ENCODE peak calls at places on chromosomes 6 and 20, in nine cellular contexts. One of them, this sample, is unnamed.

GRCh38 chr20:19628570-19629134 is 129.4 kb upstream of the RIN2 start:
- DNase-seq in AG09319: peak; percentile 24
- DNase-seq in Peyer's patch: no peak
- DNase-seq in iPS-NIHi11: peak; percentile 76
- DNase-seq in pancreas: no peak
- DNase-seq in activated T-helper 1 cell treated with anti-CD3 and anti-CD28 coated beads, Interleukin-12 subunit alpha, Interleukin-12 subunit beta, Interleukin-2, Interleukin-4 antibody, amounts not matched to agents 30 ng/mL and 10 ng/mL and 1 ng/mL, durations not matched to agents 14 hours and 24 hours and 36 hours: peak; percentile 11
- DNase-seq in effector memory CD8-positive, alpha-beta T cell: peak; percentile 15
- DNase-seq in HTR-8/SVneo: peak; percentile 24
- DNase-seq in posterior cingulate gyrus: no peak
- DNase-seq in this sample: no peak

GRCh38 chr6:135451617-135452190 is 45.8 kb downstream of the AHI1 start:
- DNase-seq in AG09319: no peak
- DNase-seq in Peyer's patch: no peak
- DNase-seq in iPS-NIHi11: peak; percentile 15
- DNase-seq in pancreas: no peak
- DNase-seq in activated T-helper 1 cell treated with anti-CD3 and anti-CD28 coated beads, Interleukin-12 subunit alpha, Interleukin-12 subunit beta, Interleukin-2, Interleukin-4 antibody, amounts not matched to agents 30 ng/mL and 10 ng/mL and 1 ng/mL, durations not matched to agents 14 hours and 24 hours and 36 hours: no peak
- DNase-seq in effector memory CD8-positive, alpha-beta T cell: no peak
- DNase-seq in HTR-8/SVneo: peak; percentile 11
- DNase-seq in posterior cingulate gyrus: no peak
- DNase-seq in this sample: no peak

GRCh38 chr6:36840471-36841461 is 1.5 kb upstream of the CPNE5 start:
- DNase-seq in AG09319: no peak
- DNase-seq in Peyer's patch: no peak
- DNase-seq in iPS-NIHi11: peak; percentile 34
- DNase-seq in pancreas: peak; percentile 72
- DNase-seq in activated T-helper 1 cell treated with anti-CD3 and anti-CD28 coated beads, Interleukin-12 subunit alpha, Interleukin-12 subunit beta, Interleukin-2, Interleukin-4 antibody, amounts not matched to agents 30 ng/mL and 10 ng/mL and 1 ng/mL, durations not matched to agents 14 hours and 24 hours and 36 hours: no peak
- DNase-seq in effector memory CD8-positive, alpha-beta T cell: peak; percentile 32
- DNase-seq in HTR-8/SVneo: no peak
- DNase-seq in posterior cingulate gyrus: no peak
- DNase-seq in this sample: no peak

GRCh38 chr20:2065111-2065510 is 36.5 kb upstream of the STK35 start:
- DNase-seq in AG09319: no peak
- DNase-seq in Peyer's patch: no peak
- DNase-seq in iPS-NIHi11: no peak
- DNase-seq in pancreas: no peak
- DNase-seq in activated T-helper 1 cell treated with anti-CD3 and anti-CD28 coated beads, Interleukin-12 subunit alpha, Interleukin-12 subunit beta, Interleukin-2, Interleukin-4 antibody, amounts not matched to agents 30 ng/mL and 10 ng/mL and 1 ng/mL, durations not matched to agents 14 hours and 24 hours and 36 hours: no peak
- DNase-seq in effector memory CD8-positive, alpha-beta T cell: no peak
- DNase-seq in HTR-8/SVneo: no peak
- DNase-seq in posterior cingulate gyrus: no peak
- DNase-seq in this sample: no peak

GRCh38 chr20:46377532-46377931 is 28.9 kb downstream of the ELMO2 start:
- DNase-seq in AG09319: no peak
- DNase-seq in Peyer's patch: no peak
- DNase-seq in iPS-NIHi11: no peak
- DNase-seq in pancreas: no peak
- DNase-seq in activated T-helper 1 cell treated with anti-CD3 and anti-CD28 coated beads, Interleukin-12 subunit alpha, Interleukin-12 subunit beta, Interleukin-2, Interleukin-4 antibody, amounts not matched to agents 30 ng/mL and 10 ng/mL and 1 ng/mL, durations not matched to agents 14 hours and 24 hours and 36 hours: no peak
- DNase-seq in effector memory CD8-positive, alpha-beta T cell: no peak
- DNase-seq in HTR-8/SVneo: no peak
- DNase-seq in posterior cingulate gyrus: no peak
- DNase-seq in this sample: no peak

GRCh38 chr20:3101251-3101650 is 16.7 kb upstream of the AVP start:
- DNase-seq in AG09319: no peak
- DNase-seq in Peyer's patch: no peak
- DNase-seq in iPS-NIHi11: no peak
- DNase-seq in pancreas: no peak
- DNase-seq in activated T-helper 1 cell treated with anti-CD3 and anti-CD28 coated beads, Interleukin-12 subunit alpha, Interleukin-12 subunit beta, Interleukin-2, Interleukin-4 antibody, amounts not matched to agents 30 ng/mL and 10 ng/mL and 1 ng/mL, durations not matched to agents 14 hours and 24 hours and 36 hours: no peak
- DNase-seq in effector memory CD8-positive, alpha-beta T cell: no peak
- DNase-seq in HTR-8/SVneo: no peak
- DNase-seq in posterior cingulate gyrus: no peak
- DNase-seq in this sample: no peak

GRCh38 chr20:18263723-18264122 is 24.6 kb upstream of the ZNF133 start:
- DNase-seq in AG09319: no peak
- DNase-seq in Peyer's patch: no peak
- DNase-seq in iPS-NIHi11: peak; percentile 23
- DNase-seq in pancreas: no peak
- DNase-seq in activated T-helper 1 cell treated with anti-CD3 and anti-CD28 coated beads, Interleukin-12 subunit alpha, Interleukin-12 subunit beta, Interleukin-2, Interleukin-4 antibody, amounts not matched to agents 30 ng/mL and 10 ng/mL and 1 ng/mL, durations not matched to agents 14 hours and 24 hours and 36 hours: no peak
- DNase-seq in effector memory CD8-positive, alpha-beta T cell: no peak
- DNase-seq in HTR-8/SVneo: no peak
- DNase-seq in posterior cingulate gyrus: no peak
- DNase-seq in this sample: no peak

GRCh38 chr6:131660195-131660594 is 23.1 kb downstream of the ENPP3 start:
- DNase-seq in AG09319: no peak
- DNase-seq in Peyer's patch: no peak
- DNase-seq in iPS-NIHi11: no peak
- DNase-seq in pancreas: no peak
- DNase-seq in activated T-helper 1 cell treated with anti-CD3 and anti-CD28 coated beads, Interleukin-12 subunit alpha, Interleukin-12 subunit beta, Interleukin-2, Interleukin-4 antibody, amounts not matched to agents 30 ng/mL and 10 ng/mL and 1 ng/mL, durations not matched to agents 14 hours and 24 hours and 36 hours: no peak
- DNase-seq in effector memory CD8-positive, alpha-beta T cell: no peak
- DNase-seq in HTR-8/SVneo: no peak
- DNase-seq in posterior cingulate gyrus: no peak
- DNase-seq in this sample: no peak

GRCh38 chr20:25389858-25390537 is 637 bp downstream of the ABHD12 start:
- DNase-seq in AG09319: no peak
- DNase-seq in Peyer's patch: peak; percentile 64
- DNase-seq in iPS-NIHi11: peak; percentile 75
- DNase-seq in pancreas: peak; percentile 86
- DNase-seq in activated T-helper 1 cell treated with anti-CD3 and anti-CD28 coated beads, Interleukin-12 subunit alpha, Interleukin-12 subunit beta, Interleukin-2, Interleukin-4 antibody, amounts not matched to agents 30 ng/mL and 10 ng/mL and 1 ng/mL, durations not matched to agents 14 hours and 24 hours and 36 hours: no peak
- DNase-seq in effector memory CD8-positive, alpha-beta T cell: no peak
- DNase-seq in HTR-8/SVneo: no peak
- DNase-seq in posterior cingulate gyrus: peak; percentile 19
- DNase-seq in this sample: no peak

GRCh38 chr6:138400326-138400725 is 3.7 kb upstream of the HEBP2 start:
- DNase-seq in AG09319: no peak
- DNase-seq in Peyer's patch: no peak
- DNase-seq in iPS-NIHi11: no peak
- DNase-seq in pancreas: no peak
- DNase-seq in activated T-helper 1 cell treated with anti-CD3 and anti-CD28 coated beads, Interleukin-12 subunit alpha, Interleukin-12 subunit beta, Interleukin-2, Interleukin-4 antibody, amounts not matched to agents 30 ng/mL and 10 ng/mL and 1 ng/mL, durations not matched to agents 14 hours and 24 hours and 36 hours: no peak
- DNase-seq in effector memory CD8-positive, alpha-beta T cell: no peak
- DNase-seq in HTR-8/SVneo: no peak
- DNase-seq in posterior cingulate gyrus: no peak
- DNase-seq in this sample: no peak

GRCh38 chr6:35562060-35562459 is 49.4 kb upstream of the TULP1 start:
- DNase-seq in AG09319: no peak
- DNase-seq in Peyer's patch: no peak
- DNase-seq in iPS-NIHi11: no peak
- DNase-seq in pancreas: no peak
- DNase-seq in activated T-helper 1 cell treated with anti-CD3 and anti-CD28 coated beads, Interleukin-12 subunit alpha, Interleukin-12 subunit beta, Interleukin-2, Interleukin-4 antibody, amounts not matched to agents 30 ng/mL and 10 ng/mL and 1 ng/mL, durations not matched to agents 14 hours and 24 hours and 36 hours: no peak
- DNase-seq in effector memory CD8-positive, alpha-beta T cell: no peak
- DNase-seq in HTR-8/SVneo: no peak
- DNase-seq in posterior cingulate gyrus: no peak
- DNase-seq in this sample: no peak

GRCh38 chr6:137536104-137536773 is 42.0 kb upstream of the OLIG3 start:
- DNase-seq in AG09319: no peak
- DNase-seq in Peyer's patch: no peak
- DNase-seq in iPS-NIHi11: no peak
- DNase-seq in pancreas: no peak
- DNase-seq in activated T-helper 1 cell treated with anti-CD3 and anti-CD28 coated beads, Interleukin-12 subunit alpha, Interleukin-12 subunit beta, Interleukin-2, Interleukin-4 antibody, amounts not matched to agents 30 ng/mL and 10 ng/mL and 1 ng/mL, durations not matched to agents 14 hours and 24 hours and 36 hours: peak; percentile 9
- DNase-seq in effector memory CD8-positive, alpha-beta T cell: no peak
- DNase-seq in HTR-8/SVneo: no peak
- DNase-seq in posterior cingulate gyrus: no peak
- DNase-seq in this sample: no peak

GRCh38 chr6:16332175-16332542 is 93.8 kb downstream of the GMPR start:
- DNase-seq in AG09319: no peak
- DNase-seq in Peyer's patch: peak; percentile 71
- DNase-seq in iPS-NIHi11: peak; percentile 81
- DNase-seq in pancreas: peak; percentile 71
- DNase-seq in activated T-helper 1 cell treated with anti-CD3 and anti-CD28 coated beads, Interleukin-12 subunit alpha, Interleukin-12 subunit beta, Interleukin-2, Interleukin-4 antibody, amounts not matched to agents 30 ng/mL and 10 ng/mL and 1 ng/mL, durations not matched to agents 14 hours and 24 hours and 36 hours: peak; percentile 74
- DNase-seq in effector memory CD8-positive, alpha-beta T cell: peak; percentile 79
- DNase-seq in HTR-8/SVneo: peak; percentile 71
- DNase-seq in posterior cingulate gyrus: peak; percentile 65
- DNase-seq in this sample: no peak

GRCh38 chr6:293185-294174 is 1.2 kb downstream of the DUSP22 start:
- DNase-seq in AG09319: no peak
- DNase-seq in Peyer's patch: no peak
- DNase-seq in iPS-NIHi11: no peak
- DNase-seq in pancreas: no peak
- DNase-seq in activated T-helper 1 cell treated with anti-CD3 and anti-CD28 coated beads, Interleukin-12 subunit alpha, Interleukin-12 subunit beta, Interleukin-2, Interleukin-4 antibody, amounts not matched to agents 30 ng/mL and 10 ng/mL and 1 ng/mL, durations not matched to agents 14 hours and 24 hours and 36 hours: peak; percentile 25
- DNase-seq in effector memory CD8-positive, alpha-beta T cell: peak; percentile 21
- DNase-seq in HTR-8/SVneo: no peak
- DNase-seq in posterior cingulate gyrus: no peak
- DNase-seq in this sample: no peak

GRCh38 chr6:168838000-168838399 is 397.0 kb downstream of the SMOC2 start:
- DNase-seq in AG09319: no peak
- DNase-seq in Peyer's patch: no peak
- DNase-seq in iPS-NIHi11: no peak
- DNase-seq in pancreas: no peak
- DNase-seq in activated T-helper 1 cell treated with anti-CD3 and anti-CD28 coated beads, Interleukin-12 subunit alpha, Interleukin-12 subunit beta, Interleukin-2, Interleukin-4 antibody, amounts not matched to agents 30 ng/mL and 10 ng/mL and 1 ng/mL, durations not matched to agents 14 hours and 24 hours and 36 hours: no peak
- DNase-seq in effector memory CD8-positive, alpha-beta T cell: no peak
- DNase-seq in HTR-8/SVneo: no peak
- DNase-seq in posterior cingulate gyrus: no peak
- DNase-seq in this sample: no peak

GRCh38 chr6:131890091-131890490 is 61.1 kb downstream of the CCN2 start:
- DNase-seq in AG09319: no peak
- DNase-seq in Peyer's patch: no peak
- DNase-seq in iPS-NIHi11: no peak
- DNase-seq in pancreas: no peak
- DNase-seq in activated T-helper 1 cell treated with anti-CD3 and anti-CD28 coated beads, Interleukin-12 subunit alpha, Interleukin-12 subunit beta, Interleukin-2, Interleukin-4 antibody, amounts not matched to agents 30 ng/mL and 10 ng/mL and 1 ng/mL, durations not matched to agents 14 hours and 24 hours and 36 hours: no peak
- DNase-seq in effector memory CD8-positive, alpha-beta T cell: no peak
- DNase-seq in HTR-8/SVneo: no peak
- DNase-seq in posterior cingulate gyrus: no peak
- DNase-seq in this sample: no peak

GRCh38 chr6:135181333-135182119 is 418 bp downstream of the MYB start:
- DNase-seq in AG09319: no peak
- DNase-seq in Peyer's patch: peak; percentile 54
- DNase-seq in iPS-NIHi11: peak; percentile 50
- DNase-seq in pancreas: peak; percentile 42
- DNase-seq in activated T-helper 1 cell treated with anti-CD3 and anti-CD28 coated beads, Interleukin-12 subunit alpha, Interleukin-12 subunit beta, Interleukin-2, Interleukin-4 antibody, amounts not matched to agents 30 ng/mL and 10 ng/mL and 1 ng/mL, durations not matched to agents 14 hours and 24 hours and 36 hours: no peak
- DNase-seq in effector memory CD8-positive, alpha-beta T cell: peak; percentile 1
- DNase-seq in HTR-8/SVneo: peak; percentile 23
- DNase-seq in posterior cingulate gyrus: no peak
- DNase-seq in this sample: no peak

GRCh38 chr20:13180986-13181889 is 39.8 kb upstream of the ISM1 start:
- DNase-seq in AG09319: no peak
- DNase-seq in Peyer's patch: no peak
- DNase-seq in iPS-NIHi11: no peak
- DNase-seq in pancreas: no peak
- DNase-seq in activated T-helper 1 cell treated with anti-CD3 and anti-CD28 coated beads, Interleukin-12 subunit alpha, Interleukin-12 subunit beta, Interleukin-2, Interleukin-4 antibody, amounts not matched to agents 30 ng/mL and 10 ng/mL and 1 ng/mL, durations not matched to agents 14 hours and 24 hours and 36 hours: no peak
- DNase-seq in effector memory CD8-positive, alpha-beta T cell: no peak
- DNase-seq in HTR-8/SVneo: no peak
- DNase-seq in posterior cingulate gyrus: no peak
- DNase-seq in this sample: no peak

GRCh38 chr6:157443066-157443800 is 62.2 kb downstream of the ZDHHC14 start:
- DNase-seq in AG09319: peak; percentile 20
- DNase-seq in Peyer's patch: no peak
- DNase-seq in iPS-NIHi11: no peak
- DNase-seq in pancreas: no peak
- DNase-seq in activated T-helper 1 cell treated with anti-CD3 and anti-CD28 coated beads, Interleukin-12 subunit alpha, Interleukin-12 subunit beta, Interleukin-2, Interleukin-4 antibody, amounts not matched to agents 30 ng/mL and 10 ng/mL and 1 ng/mL, durations not matched to agents 14 hours and 24 hours and 36 hours: no peak
- DNase-seq in effector memory CD8-positive, alpha-beta T cell: no peak
- DNase-seq in HTR-8/SVneo: no peak
- DNase-seq in posterior cingulate gyrus: no peak
- DNase-seq in this sample: no peak

GRCh38 chr20:1894951-1895673 is at the start of gene SIRPA:
- DNase-seq in AG09319: no peak
- DNase-seq in Peyer's patch: peak; percentile 69
- DNase-seq in iPS-NIHi11: peak; percentile 76
- DNase-seq in pancreas: peak; percentile 82
- DNase-seq in activated T-helper 1 cell treated with anti-CD3 and anti-CD28 coated beads, Interleukin-12 subunit alpha, Interleukin-12 subunit beta, Interleukin-2, Interleukin-4 antibody, amounts not matched to agents 30 ng/mL and 10 ng/mL and 1 ng/mL, durations not matched to agents 14 hours and 24 hours and 36 hours: no peak
- DNase-seq in effector memory CD8-positive, alpha-beta T cell: no peak
- DNase-seq in HTR-8/SVneo: peak; percentile 78
- DNase-seq in posterior cingulate gyrus: peak; percentile 70
- DNase-seq in this sample: peak; percentile 42

GRCh38 chr20:15682690-15683089 is 890.6 kb downstream of the KIF16B start:
- DNase-seq in AG09319: no peak
- DNase-seq in Peyer's patch: no peak
- DNase-seq in iPS-NIHi11: no peak
- DNase-seq in pancreas: no peak
- DNase-seq in activated T-helper 1 cell treated with anti-CD3 and anti-CD28 coated beads, Interleukin-12 subunit alpha, Interleukin-12 subunit beta, Interleukin-2, Interleukin-4 antibody, amounts not matched to agents 30 ng/mL and 10 ng/mL and 1 ng/mL, durations not matched to agents 14 hours and 24 hours and 36 hours: no peak
- DNase-seq in effector memory CD8-positive, alpha-beta T cell: no peak
- DNase-seq in HTR-8/SVneo: no peak
- DNase-seq in posterior cingulate gyrus: no peak
- DNase-seq in this sample: no peak

GRCh38 chr20:56418385-56418861 is 6.4 kb downstream of the CASS4 start:
- DNase-seq in AG09319: no peak
- DNase-seq in Peyer's patch: no peak
- DNase-seq in iPS-NIHi11: no peak
- DNase-seq in pancreas: no peak
- DNase-seq in activated T-helper 1 cell treated with anti-CD3 and anti-CD28 coated beads, Interleukin-12 subunit alpha, Interleukin-12 subunit beta, Interleukin-2, Interleukin-4 antibody, amounts not matched to agents 30 ng/mL and 10 ng/mL and 1 ng/mL, durations not matched to agents 14 hours and 24 hours and 36 hours: no peak
- DNase-seq in effector memory CD8-positive, alpha-beta T cell: no peak
- DNase-seq in HTR-8/SVneo: no peak
- DNase-seq in posterior cingulate gyrus: no peak
- DNase-seq in this sample: no peak

GRCh38 chr6:42441059-42441471 is 10.7 kb downstream of the TRERF1 start:
- DNase-seq in AG09319: no peak
- DNase-seq in Peyer's patch: no peak
- DNase-seq in iPS-NIHi11: no peak
- DNase-seq in pancreas: no peak
- DNase-seq in activated T-helper 1 cell treated with anti-CD3 and anti-CD28 coated beads, Interleukin-12 subunit alpha, Interleukin-12 subunit beta, Interleukin-2, Interleukin-4 antibody, amounts not matched to agents 30 ng/mL and 10 ng/mL and 1 ng/mL, durations not matched to agents 14 hours and 24 hours and 36 hours: no peak
- DNase-seq in effector memory CD8-positive, alpha-beta T cell: no peak
- DNase-seq in HTR-8/SVneo: no peak
- DNase-seq in posterior cingulate gyrus: no peak
- DNase-seq in this sample: no peak

GRCh38 chr20:53827996-53828672 is 234.5 kb upstream of the ZNF217 start:
- DNase-seq in AG09319: peak; percentile 76
- DNase-seq in Peyer's patch: no peak
- DNase-seq in iPS-NIHi11: no peak
- DNase-seq in pancreas: no peak
- DNase-seq in activated T-helper 1 cell treated with anti-CD3 and anti-CD28 coated beads, Interleukin-12 subunit alpha, Interleukin-12 subunit beta, Interleukin-2, Interleukin-4 antibody, amounts not matched to agents 30 ng/mL and 10 ng/mL and 1 ng/mL, durations not matched to agents 14 hours and 24 hours and 36 hours: no peak
- DNase-seq in effector memory CD8-positive, alpha-beta T cell: no peak
- DNase-seq in HTR-8/SVneo: peak; percentile 68
- DNase-seq in posterior cingulate gyrus: no peak
- DNase-seq in this sample: no peak

GRCh38 chr20:53227523-53227922 is 255.4 kb downstream of the TSHZ2 start:
- DNase-seq in AG09319: no peak
- DNase-seq in Peyer's patch: no peak
- DNase-seq in iPS-NIHi11: no peak
- DNase-seq in pancreas: no peak
- DNase-seq in activated T-helper 1 cell treated with anti-CD3 and anti-CD28 coated beads, Interleukin-12 subunit alpha, Interleukin-12 subunit beta, Interleukin-2, Interleukin-4 antibody, amounts not matched to agents 30 ng/mL and 10 ng/mL and 1 ng/mL, durations not matched to agents 14 hours and 24 hours and 36 hours: no peak
- DNase-seq in effector memory CD8-positive, alpha-beta T cell: no peak
- DNase-seq in HTR-8/SVneo: no peak
- DNase-seq in posterior cingulate gyrus: no peak
- DNase-seq in this sample: no peak

GRCh38 chr6:128425855-128426254 is 94.5 kb downstream of the PTPRK start:
- DNase-seq in AG09319: no peak
- DNase-seq in Peyer's patch: no peak
- DNase-seq in iPS-NIHi11: no peak
- DNase-seq in pancreas: no peak
- DNase-seq in activated T-helper 1 cell treated with anti-CD3 and anti-CD28 coated beads, Interleukin-12 subunit alpha, Interleukin-12 subunit beta, Interleukin-2, Interleukin-4 antibody, amounts not matched to agents 30 ng/mL and 10 ng/mL and 1 ng/mL, durations not matched to agents 14 hours and 24 hours and 36 hours: no peak
- DNase-seq in effector memory CD8-positive, alpha-beta T cell: no peak
- DNase-seq in HTR-8/SVneo: no peak
- DNase-seq in posterior cingulate gyrus: no peak
- DNase-seq in this sample: no peak

GRCh38 chr6:100426241-100426640 is 38.5 kb downstream of the SIM1 start:
- DNase-seq in AG09319: no peak
- DNase-seq in Peyer's patch: no peak
- DNase-seq in iPS-NIHi11: no peak
- DNase-seq in pancreas: no peak
- DNase-seq in activated T-helper 1 cell treated with anti-CD3 and anti-CD28 coated beads, Interleukin-12 subunit alpha, Interleukin-12 subunit beta, Interleukin-2, Interleukin-4 antibody, amounts not matched to agents 30 ng/mL and 10 ng/mL and 1 ng/mL, durations not matched to agents 14 hours and 24 hours and 36 hours: no peak
- DNase-seq in effector memory CD8-positive, alpha-beta T cell: no peak
- DNase-seq in HTR-8/SVneo: no peak
- DNase-seq in posterior cingulate gyrus: no peak
- DNase-seq in this sample: no peak

GRCh38 chr6:31402324-31403282 is 792 bp upstream of the MICA start:
- DNase-seq in AG09319: no peak
- DNase-seq in Peyer's patch: peak; percentile 64
- DNase-seq in iPS-NIHi11: peak; percentile 26
- DNase-seq in pancreas: no peak
- DNase-seq in activated T-helper 1 cell treated with anti-CD3 and anti-CD28 coated beads, Interleukin-12 subunit alpha, Interleukin-12 subunit beta, Interleukin-2, Interleukin-4 antibody, amounts not matched to agents 30 ng/mL and 10 ng/mL and 1 ng/mL, durations not matched to agents 14 hours and 24 hours and 36 hours: peak; percentile 25
- DNase-seq in effector memory CD8-positive, alpha-beta T cell: peak; percentile 24
- DNase-seq in HTR-8/SVneo: no peak
- DNase-seq in posterior cingulate gyrus: no peak
- DNase-seq in this sample: no peak

GRCh38 chr6:21882066-21882465 is 288.5 kb downstream of the SOX4 start:
- DNase-seq in AG09319: no peak
- DNase-seq in Peyer's patch: no peak
- DNase-seq in iPS-NIHi11: no peak
- DNase-seq in pancreas: no peak
- DNase-seq in activated T-helper 1 cell treated with anti-CD3 and anti-CD28 coated beads, Interleukin-12 subunit alpha, Interleukin-12 subunit beta, Interleukin-2, Interleukin-4 antibody, amounts not matched to agents 30 ng/mL and 10 ng/mL and 1 ng/mL, durations not matched to agents 14 hours and 24 hours and 36 hours: no peak
- DNase-seq in effector memory CD8-positive, alpha-beta T cell: no peak
- DNase-seq in HTR-8/SVneo: no peak
- DNase-seq in posterior cingulate gyrus: no peak
- DNase-seq in this sample: no peak

GRCh38 chr20:39398656-39399055 is 436.5 kb downstream of the DHX35 start:
- DNase-seq in AG09319: no peak
- DNase-seq in Peyer's patch: no peak
- DNase-seq in iPS-NIHi11: no peak
- DNase-seq in pancreas: no peak
- DNase-seq in activated T-helper 1 cell treated with anti-CD3 and anti-CD28 coated beads, Interleukin-12 subunit alpha, Interleukin-12 subunit beta, Interleukin-2, Interleukin-4 antibody, amounts not matched to agents 30 ng/mL and 10 ng/mL and 1 ng/mL, durations not matched to agents 14 hours and 24 hours and 36 hours: no peak
- DNase-seq in effector memory CD8-positive, alpha-beta T cell: no peak
- DNase-seq in HTR-8/SVneo: no peak
- DNase-seq in posterior cingulate gyrus: no peak
- DNase-seq in this sample: no peak

GRCh38 chr20:52031206-52031573 is 160.4 kb downstream of the ZFP64 start:
- DNase-seq in AG09319: peak; percentile 19
- DNase-seq in Peyer's patch: no peak
- DNase-seq in iPS-NIHi11: no peak
- DNase-seq in pancreas: no peak
- DNase-seq in activated T-helper 1 cell treated with anti-CD3 and anti-CD28 coated beads, Interleukin-12 subunit alpha, Interleukin-12 subunit beta, Interleukin-2, Interleukin-4 antibody, amounts not matched to agents 30 ng/mL and 10 ng/mL and 1 ng/mL, durations not matched to agents 14 hours and 24 hours and 36 hours: no peak
- DNase-seq in effector memory CD8-positive, alpha-beta T cell: no peak
- DNase-seq in HTR-8/SVneo: peak; percentile 59
- DNase-seq in posterior cingulate gyrus: no peak
- DNase-seq in this sample: no peak

This sample was measured in thoracic aorta.